ENCODE peak calls at places on chromosomes 7 and 10, in six cellular contexts. P, A, K, D, F and U are unnamed samples.

GRCh38 chr10:84826704-84827103 is 498.3 kb downstream of the CCSER2 start:
- DNase-seq in K (no peak), A (no peak), D (no peak), F (no peak), P (no peak), U (no peak)

GRCh38 chr7:153832160-153832559 is 220.0 kb upstream of the DPP6 start:
- DNase-seq in D (no peak), A (no peak), F (no peak), K (no peak), P (no peak), U (no peak)

GRCh38 chr10:97180986-97181385 is 4.8 kb downstream of the SLIT1 start:
- DNase-seq in A (no peak), D (no peak), K (no peak), P (no peak), F (no peak), U (no peak)

GRCh38 chr10:46520381-46520780 is 36.1 kb downstream of the GPRIN2 start:
- DNase-seq in A (no peak), D (no peak), K (no peak), P (no peak), F (peak), U (no peak)

GRCh38 chr10:73493781-73494180 is 2.0 kb downstream of the PPP3CB start:
- DNase-seq in P (no peak), K (no peak), A (peak), F (no peak), D (no peak), U (peak)

GRCh38 chr7:48389977-48390376 is 218.7 kb downstream of the ABCA13 start:
- DNase-seq in A (peak), P (peak), F (no peak), D (no peak), K (no peak), U (peak)

GRCh38 chr10:61325183-61325582 is 128.0 kb downstream of the TMEM26 start:
- DNase-seq in D (no peak), A (no peak), K (no peak), F (no peak), P (no peak), U (no peak)

GRCh38 chr10:128156999-128157755 is 31.0 kb upstream of the MKI67 start:
- DNase-seq in P (no peak), D (no peak), K (no peak), A (no peak), F (no peak), U (no peak)